ENCODE peak calls at places on chromosome 7, in eight cellular contexts. N, D, S, O, F, J, M and Y are unnamed samples.

GRCh38 chr7:100667331-100668068 is 6.0 kb upstream of the GNB2 start:
- DNase-seq in N (peak; percentile 23), D (peak; percentile 38), S (no peak), O (no peak), F (no peak), J (no peak), M (no peak), Y (no peak)

GRCh38 chr7:33536398-33536797 is 368.9 kb upstream of the BMPER start:
- DNase-seq in N (no peak), D (no peak), S (no peak), O (no peak), F (no peak), J (no peak), M (no peak), Y (no peak)

GRCh38 chr7:111987115-111987826 is 218.9 kb downstream of the DOCK4 start:
- DNase-seq in N (peak; percentile 28), D (peak; percentile 41), S (peak; percentile 9), O (no peak), F (no peak), J (no peak), M (peak; percentile 70), Y (no peak)

GRCh38 chr7:67786021-67786420 is 789.4 kb downstream of the TYW1 start:
- DNase-seq in N (no peak), D (no peak), S (no peak), O (no peak), F (no peak), J (no peak), M (no peak), Y (no peak)

GRCh38 chr7:55062106-55062499 is 43.3 kb downstream of the EGFR start:
- DNase-seq in N (no peak), D (no peak), S (no peak), O (no peak), F (no peak), J (no peak), M (peak; percentile 48), Y (no peak)

GRCh38 chr7:102260856-102261255 is 25.8 kb upstream of the SH2B2 start:
- DNase-seq in N (peak; percentile 41), D (peak; percentile 62), S (no peak), O (no peak), F (no peak), J (no peak), M (peak; percentile 54), Y (no peak)

GRCh38 chr7:7354674-7355073 is 172.3 kb downstream of the C1GALT1 start:
- DNase-seq in N (no peak), D (no peak), S (no peak), O (no peak), F (no peak), J (no peak), M (no peak), Y (no peak)

GRCh38 chr7:2510909-2511768 is 8.4 kb upstream of the LFNG start:
- DNase-seq in N (no peak), D (no peak), S (no peak), O (no peak), F (no peak), J (no peak), M (no peak), Y (no peak)

GRCh38 chr7:104530243-104530642 is 201.8 kb downstream of the LHFPL3 start:
- DNase-seq in N (no peak), D (no peak), S (no peak), O (no peak), F (no peak), J (no peak), M (no peak), Y (no peak)

GRCh38 chr7:113045379-113045778 is 41.2 kb downstream of the GPR85 start:
- DNase-seq in N (no peak), D (no peak), S (no peak), O (no peak), F (no peak), J (no peak), M (no peak), Y (no peak)

GRCh38 chr7:31858051-31858450 is 171.0 kb downstream of the PPP1R17 start:
- DNase-seq in N (no peak), D (peak; percentile 33), S (no peak), O (no peak), F (no peak), J (no peak), M (peak; percentile 51), Y (no peak)

GRCh38 chr7:116528008-116528789 is 3.4 kb downstream of the CAV1 start:
- DNase-seq in N (peak; percentile 93), D (peak; percentile 98), S (peak; percentile 88), O (no peak), F (no peak), J (no peak), M (peak; percentile 98), Y (no peak)

GRCh38 chr7:36112969-36113368 is 40.1 kb upstream of the EEPD1 start:
- DNase-seq in N (no peak), D (no peak), S (no peak), O (no peak), F (no peak), J (no peak), M (no peak), Y (no peak)

GRCh38 chr7:44522315-44522714 is 18.8 kb downstream of the NPC1L1 start:
- DNase-seq in N (no peak), D (no peak), S (no peak), O (no peak), F (no peak), J (no peak), M (no peak), Y (no peak)

GRCh38 chr7:92631067-92631829 is 41.1 kb upstream of the FAM133B start:
- DNase-seq in N (no peak), D (no peak), S (no peak), O (no peak), F (peak; percentile 32), J (no peak), M (no peak), Y (no peak)

GRCh38 chr7:2154121-2154520 is 78.6 kb downstream of the MAD1L1 start:
- DNase-seq in N (no peak), D (no peak), S (no peak), O (no peak), F (no peak), J (no peak), M (no peak), Y (no peak)

GRCh38 chr7:158366346-158366745 is 221.3 kb downstream of the PTPRN2 start:
- DNase-seq in N (no peak), D (no peak), S (no peak), O (no peak), F (no peak), J (no peak), M (no peak), Y (peak; percentile 37)

GRCh38 chr7:107725138-107725740 is 18.7 kb upstream of the CBLL1 start:
- DNase-seq in N (peak; percentile 38), D (peak; percentile 64), S (peak; percentile 59), O (no peak), F (peak; percentile 30), J (no peak), M (peak; percentile 63), Y (peak; percentile 3)

GRCh38 chr7:47512481-47513176 is 69.3 kb downstream of the TNS3 start:
- DNase-seq in N (no peak), D (peak; percentile 32), S (no peak), O (no peak), F (no peak), J (no peak), M (no peak), Y (no peak)

GRCh38 chr7:131688738-131689661 is 132.6 kb upstream of the PODXL start:
- DNase-seq in N (peak; percentile 30), D (peak; percentile 72), S (peak; percentile 3), O (no peak), F (peak; percentile 47), J (peak; percentile 20), M (peak; percentile 68), Y (peak; percentile 54)

GRCh38 chr7:40477094-40477493 is 342.3 kb downstream of the SUGCT start:
- DNase-seq in N (no peak), D (no peak), S (no peak), O (no peak), F (no peak), J (no peak), M (no peak), Y (no peak)

GRCh38 chr7:88141025-88141424 is 78.8 kb downstream of the SRI start:
- DNase-seq in N (no peak), D (no peak), S (no peak), O (no peak), F (no peak), J (no peak), M (no peak), Y (no peak)

GRCh38 chr7:131556055-131556911 is at the start of gene PODXL:
- DNase-seq in N (peak; percentile 40), D (peak; percentile 81), S (no peak), O (peak; percentile 91), F (peak; percentile 44), J (peak; percentile 67), M (peak; percentile 82), Y (peak; percentile 58)

GRCh38 chr7:139543801-139544603 is 20.5 kb downstream of the CLEC2L start:
- DNase-seq in N (no peak), D (no peak), S (no peak), O (no peak), F (no peak), J (no peak), M (no peak), Y (no peak)

GRCh38 chr7:28112467-28112866 is 68.1 kb downstream of the JAZF1 start:
- DNase-seq in N (no peak), D (no peak), S (no peak), O (no peak), F (no peak), J (no peak), M (no peak), Y (no peak)

GRCh38 chr7:78769551-78770101 is 683.8 kb downstream of the MAGI2 start:
- DNase-seq in N (no peak), D (peak; percentile 26), S (no peak), O (no peak), F (no peak), J (peak; percentile 10), M (peak; percentile 56), Y (peak; percentile 46)

GRCh38 chr7:135251502-135252327 is 18.1 kb downstream of the STRA8 start:
- DNase-seq in N (no peak), D (no peak), S (no peak), O (no peak), F (no peak), J (no peak), M (no peak), Y (no peak)

GRCh38 chr7:55024776-55025175 is 6.0 kb downstream of the EGFR start:
- DNase-seq in N (peak; percentile 50), D (peak; percentile 78), S (no peak), O (no peak), F (no peak), J (no peak), M (peak; percentile 97), Y (no peak)

GRCh38 chr7:78690174-78690573 is 763.3 kb downstream of the MAGI2 start:
- DNase-seq in N (no peak), D (peak; percentile 42), S (no peak), O (no peak), F (no peak), J (no peak), M (peak; percentile 29), Y (no peak)

GRCh38 chr7:145175366-145175765 is 339.5 kb upstream of the TPK1 start:
- DNase-seq in N (no peak), D (no peak), S (no peak), O (no peak), F (no peak), J (no peak), M (no peak), Y (no peak)

GRCh38 chr7:157337316-157338149 is 729 bp downstream of the DNAJB6 start:
- DNase-seq in N (peak; percentile 47), D (peak; percentile 66), S (peak; percentile 30), O (peak; percentile 81), F (peak; percentile 65), J (no peak), M (peak; percentile 88), Y (no peak)

GRCh38 chr7:123352226-123352550 is 152.4 kb upstream of the SLC13A1 start:
- DNase-seq in N (no peak), D (no peak), S (no peak), O (no peak), F (no peak), J (no peak), M (no peak), Y (no peak)